ENCODE peak calls at places on chromosomes 5 and 9, in five cellular contexts. C is esophagus muscularis mucosa; H is lower lobe of right lung; F is CD8-positive, alpha-beta T cell; V is HCT116. P is an unnamed sample.

GRCh38 chr5:117657591-117657990 is 1083.0 kb upstream of the SEMA6A start:
- DNase-seq in H (no peak), F (no peak), V (no peak), C (no peak), P (no peak)

GRCh38 chr5:42400474-42400873 is 22.8 kb upstream of the GHR start:
- DNase-seq in C (no peak), F (no peak), V (no peak), H (no peak), P (no peak)

GRCh38 chr5:131242728-131243255 is 21.1 kb upstream of the CDC42SE2 start:
- DNase-seq in C (no peak), V (no peak), H (no peak), F (no peak), P (no peak)

GRCh38 chr9:123267481-123268239 is 726 bp downstream of the STRBP start:
- DNase-seq in C (no peak), F (peak), V (no peak), H (peak), P (no peak)

GRCh38 chr5:180594311-180595045 is 3.2 kb upstream of the SCGB3A1 start:
- DNase-seq in F (no peak), H (no peak), V (no peak), C (no peak), P (no peak)

GRCh38 chr5:10286552-10287227 is 21.0 kb downstream of the CMBL start:
- DNase-seq in C (no peak), F (no peak), V (no peak), H (no peak), P (no peak)

GRCh38 chr5:154756203-154756870 is 1.2 kb downstream of the LARP1 start:
- DNase-seq in F (peak), C (no peak), H (peak), V (no peak), P (no peak)

GRCh38 chr9:72675586-72675985 is 154.2 kb downstream of the TMC1 start:
- DNase-seq in F (no peak), C (no peak), H (no peak), V (no peak), P (no peak)

DNA sequence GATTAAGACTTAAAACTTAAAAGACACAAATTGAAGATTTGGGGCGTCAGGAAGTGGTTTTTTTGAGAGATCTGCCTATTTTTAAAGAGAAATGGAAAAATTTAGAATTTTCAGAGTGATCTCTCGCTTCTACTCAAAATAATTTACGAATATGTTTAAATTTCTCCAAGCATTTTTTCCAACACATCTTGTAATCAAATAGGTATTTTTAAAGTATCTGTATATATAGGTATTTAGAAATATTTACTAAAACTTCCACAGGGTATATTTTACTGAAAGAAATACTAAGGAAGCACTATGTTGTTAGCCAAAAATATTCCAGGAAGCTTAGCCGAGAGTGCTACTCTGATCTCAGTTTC is 9.8 kb upstream of the PCDHB1 start:
- DNase-seq in H (no peak), V (no peak), C (no peak), F (no peak), P (no peak)
- H3K27ac ChIP-seq in H (no peak), V (no peak), C (no peak), F (no peak), P (no peak)

GRCh38 chr9:98479449-98479848 is 224.0 kb upstream of the TBC1D2 start:
- DNase-seq in C (no peak), V (no peak), F (no peak), H (no peak), P (no peak)

GRCh38 chr9:98481676-98482075 is 226.2 kb upstream of the TBC1D2 start:
- DNase-seq in H (no peak), C (no peak), V (no peak), F (no peak), P (no peak)

GRCh38 chr9:98479967-98480847 is 224.8 kb upstream of the TBC1D2 start:
- DNase-seq in F (no peak), H (no peak), C (no peak), V (no peak), P (no peak)

GRCh38 chr9:98484218-98484617 is 224.5 kb downstream of the GABBR2 start:
- DNase-seq in F (no peak), C (no peak), V (no peak), H (no peak), P (no peak)

DNA sequence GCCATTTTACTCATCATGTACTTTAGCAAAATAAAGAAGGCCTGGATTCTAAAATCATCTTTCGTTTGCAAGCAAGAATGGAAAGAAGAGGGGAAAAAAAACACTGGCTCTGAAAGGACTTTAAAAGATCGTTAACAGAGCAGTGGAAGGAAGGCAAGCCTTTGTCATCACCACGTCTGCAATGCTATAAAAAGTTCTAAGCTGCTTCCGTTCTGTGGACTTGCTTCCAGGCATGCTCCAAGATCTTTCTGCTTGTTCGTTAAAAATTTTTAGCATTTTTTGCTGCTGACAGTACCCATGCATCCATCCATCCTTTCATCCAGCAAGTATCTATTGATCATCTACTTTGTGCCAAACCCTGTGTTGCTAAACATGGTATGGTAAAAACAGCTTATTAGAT is 226.5 kb downstream of the GABBR2 start:
- DNase-seq in V (no peak), C (no peak), F (no peak), H (no peak), P (no peak)
- H3K27ac ChIP-seq in V (no peak), C (no peak), F (no peak), H (no peak), P (no peak)

DNA sequence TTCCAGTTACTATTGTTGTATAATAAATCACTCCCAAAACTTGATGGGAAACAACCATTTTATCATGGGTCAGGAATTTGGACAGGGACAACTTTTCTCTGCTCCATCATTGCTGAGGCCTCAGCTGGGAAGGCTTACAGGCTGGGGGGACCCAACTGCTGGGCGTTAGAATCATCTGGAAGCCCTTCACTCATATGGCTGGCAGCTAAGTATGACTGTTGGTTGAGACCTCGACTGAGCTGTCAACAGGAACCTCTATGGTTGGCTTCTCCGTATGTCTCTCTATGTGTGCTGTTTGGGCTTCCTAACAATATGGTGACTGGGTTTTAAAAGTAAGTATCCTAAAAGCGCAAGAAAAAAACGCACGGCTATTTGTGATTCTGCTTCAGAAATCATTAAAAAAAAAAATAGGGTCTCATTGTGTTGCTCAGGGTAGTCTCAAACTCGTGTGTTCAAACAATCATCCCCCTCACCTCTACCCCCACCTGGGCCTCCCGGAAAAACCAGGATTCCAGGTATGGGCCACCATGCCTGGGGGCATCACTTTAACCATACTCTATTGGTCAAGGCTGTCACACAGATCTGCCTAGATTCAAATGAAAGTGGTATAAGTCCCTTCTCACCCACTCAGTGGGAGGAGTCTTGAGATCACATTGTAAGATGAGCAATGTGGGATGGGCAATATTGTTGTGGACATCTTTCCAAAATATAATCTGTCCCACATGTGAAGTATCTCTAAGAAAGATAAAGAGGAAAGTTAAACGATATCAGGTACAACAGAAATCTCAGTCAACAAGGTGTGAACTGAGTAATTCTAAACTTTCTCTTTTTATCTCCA is 15.2 kb downstream of the FNBP1 start:
- DNase-seq in C (no peak), V (no peak), F (no peak), H (no peak), P (no peak)
- H3K27ac ChIP-seq in C (peak), V (no peak), F (no peak), H (no peak), P (no peak)

GRCh38 chr9:124299519-124300090 is 41.9 kb downstream of the NEK6 start:
- DNase-seq in F (no peak), H (no peak), V (no peak), C (no peak), P (no peak)
- H3K27ac ChIP-seq in F (no peak), H (peak), V (no peak), C (peak), P (no peak)

DNA sequence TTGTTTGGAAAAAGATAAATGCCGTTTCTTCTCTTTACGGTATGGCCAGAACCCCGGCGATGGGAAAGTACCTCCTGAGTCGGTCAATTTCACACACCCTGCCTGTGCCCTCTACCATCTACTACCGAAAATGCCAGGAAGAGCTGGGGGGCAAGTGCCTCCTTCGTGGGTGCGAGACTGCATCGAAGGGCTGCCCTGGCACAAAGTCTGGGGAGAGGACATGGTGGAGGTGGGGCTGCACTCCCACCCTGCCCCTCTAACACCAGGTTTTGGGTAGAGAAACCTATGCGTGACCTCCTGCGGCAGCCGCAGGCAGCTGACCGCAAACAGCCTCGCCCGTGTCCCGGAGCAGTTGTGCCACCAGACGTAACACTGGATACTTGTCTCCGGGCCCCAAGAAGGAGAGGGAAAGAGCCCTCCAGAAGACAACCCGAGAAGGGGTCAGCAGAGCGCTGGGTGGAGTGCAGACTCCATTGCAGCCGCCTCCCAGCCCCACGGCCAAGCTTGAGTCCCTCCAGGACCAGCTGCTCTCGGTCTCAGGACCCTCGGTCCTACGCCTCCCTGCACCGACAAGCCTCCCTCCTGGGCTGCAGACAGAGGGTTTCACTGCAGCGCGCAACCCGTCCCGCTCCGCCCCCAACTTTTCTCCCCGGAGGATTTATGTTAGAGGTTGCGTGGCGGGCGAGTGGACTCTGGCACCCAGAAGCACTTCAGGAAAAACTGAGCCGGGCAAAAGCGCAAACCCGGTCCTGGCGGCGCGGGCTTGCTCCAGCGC is 823 bp upstream of the PRDM6 start:
- DNase-seq in H (no peak), F (no peak), V (no peak), C (no peak), P (no peak)
- H3K27ac ChIP-seq in H (no peak), F (no peak), V (no peak), C (no peak), P (no peak)

DNA sequence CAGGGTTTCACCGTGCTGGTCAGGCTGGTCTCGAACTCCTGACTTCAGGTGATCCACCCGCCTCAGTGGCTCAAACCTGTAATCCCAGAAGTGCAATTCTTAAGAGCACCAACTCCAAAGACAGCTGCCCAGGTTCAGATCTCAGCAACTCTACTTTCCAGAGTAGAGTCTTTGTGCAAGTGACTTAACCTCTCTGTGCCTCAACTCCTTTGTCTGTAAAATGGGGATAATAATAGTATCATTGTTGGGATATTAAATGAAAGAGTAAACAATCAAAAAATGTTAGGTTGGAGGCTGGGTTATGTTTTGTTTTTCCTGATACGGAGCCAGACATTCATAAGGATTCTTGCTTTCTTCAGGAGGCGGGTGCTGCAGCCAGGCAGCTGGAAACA is 45.0 kb downstream of the FOXI1 start:
- DNase-seq in F (no peak), H (no peak), C (no peak), V (no peak), P (no peak)
- H3K27ac ChIP-seq in F (no peak), H (no peak), C (no peak), V (peak), P (no peak)

DNA sequence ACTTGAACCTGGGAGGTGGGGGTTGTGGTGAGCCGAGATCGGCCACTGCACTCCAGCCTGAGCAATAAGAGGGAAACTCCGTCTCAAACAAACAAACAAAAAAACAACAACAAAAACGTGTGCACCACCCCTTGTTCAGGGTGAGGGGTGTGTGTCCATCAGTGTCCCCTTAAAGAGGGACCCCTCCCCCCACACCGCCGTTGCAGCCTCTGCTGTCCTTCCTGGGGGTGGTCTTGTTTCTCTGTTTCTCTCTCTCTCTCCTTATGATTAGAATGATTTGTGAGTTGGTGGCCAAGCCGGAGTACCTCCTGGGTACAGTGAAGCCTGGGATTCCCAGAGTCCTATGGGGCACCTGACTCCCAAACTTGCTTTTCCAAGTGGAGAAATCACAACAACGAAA is 49.6 kb downstream of the RGS3 start:
- DNase-seq in C (no peak), H (no peak), V (no peak), F (no peak), P (no peak)
- H3K27ac ChIP-seq in C (no peak), H (no peak), V (no peak), F (no peak), P (no peak)

GRCh38 chr5:177403826-177404640 is 3.6 kb upstream of the PFN3 start:
- DNase-seq in V (peak), F (peak), C (peak), H (peak), P (peak)
- H3K27ac ChIP-seq in V (peak), F (no peak), C (no peak), H (no peak), P (no peak)

DNA sequence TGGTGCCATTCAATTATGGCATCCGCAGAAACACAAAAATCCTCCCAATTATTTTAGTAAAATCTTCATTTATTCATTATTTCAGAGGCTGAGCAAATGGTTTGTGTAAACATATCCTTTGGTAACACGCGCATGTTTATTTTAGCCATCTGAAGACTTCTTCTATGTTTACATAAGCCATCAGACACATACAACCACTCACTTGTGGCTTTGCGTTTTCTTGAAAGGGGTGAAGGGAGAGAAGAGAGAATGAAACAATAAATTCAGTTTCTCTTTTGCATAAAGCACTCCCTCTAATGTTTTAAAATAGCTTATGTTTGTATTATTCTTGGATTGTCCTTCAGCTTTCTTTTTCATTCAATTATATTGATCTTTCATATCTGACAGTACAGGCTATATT is 215.8 kb downstream of the NFIB start:
- DNase-seq in H (no peak), V (no peak), C (no peak), F (no peak), P (no peak)
- H3K27ac ChIP-seq in H (peak), V (no peak), C (peak), F (no peak), P (no peak)

P was measured in caudate nucleus.